ENCODE peak calls at places on chromosomes 13 and 19, in six cellular contexts. L is left ventricle myocardium inferior, W is GM23248, T is stomach, N is A549, Z is hepatocyte. P is an unnamed sample. For H3K4me1, the result is how much of the 10 kb centered on the place peaks cover.

GRCh38 chr13:49220856-49221614 is 897 bp downstream of the MLNR start:
- DNase-seq in L (no peak), W (peak), T (no peak), N (no peak), Z (no peak), P (no peak)

GRCh38 chr19:14059093-14059480 is 2.8 kb downstream of the PALM3 start:
- DNase-seq in L (no peak), W (no peak), T (peak), N (no peak), Z (no peak), P (no peak)

GRCh38 chr13:64723735-64724134 is 2506.4 kb downstream of the PCDH9 start:
- DNase-seq in L (no peak), W (peak), T (no peak), N (peak), Z (peak), P (no peak)

GRCh38 chr19:51887522-51888498 is at the start of gene ZNF577:
- DNase-seq in L (peak), W (peak), T (peak), N (no peak), Z (peak), P (peak)

GRCh38 chr19:11673608-11674041 is 65.1 kb downstream of the ZNF823 start:
- DNase-seq in L (peak), W (peak), T (peak), N (no peak), Z (peak), P (peak)

GRCh38 chr13:40589285-40590109 is 76.9 kb downstream of the FOXO1 start:
- DNase-seq in L (no peak), W (peak), T (no peak), N (no peak), Z (no peak), P (no peak)

GRCh38 chr13:81017525-81018152 is 676.7 kb upstream of the SPRY2 start:
- DNase-seq in L (no peak), W (peak), T (no peak), N (peak), Z (peak), P (no peak)

GRCh38 chr19:56567274-56568120 is at the start of gene ZNF470:
- DNase-seq in L (peak), W (peak), T (peak), N (peak), Z (peak), P (peak)

GRCh38 chr19:48171584-48172170 is 1.2 kb downstream of the ZSWIM9 start:
- DNase-seq in L (no peak), W (no peak), T (no peak), N (no peak), Z (no peak), P (peak)

GRCh38 chr13:80360298-80360827 is 19.4 kb upstream of the SPRY2 start:
- DNase-seq in L (no peak), W (no peak), T (no peak), N (no peak), Z (no peak), P (no peak)

GRCh38 chr13:104281910-104282309 is 1215.7 kb upstream of the SLC10A2 start:
- DNase-seq in L (no peak), W (no peak), T (no peak), N (no peak), Z (no peak), P (no peak)

GRCh38 chr13:75437582-75438318 is 44.2 kb downstream of the TBC1D4 start:
- DNase-seq in L (no peak), W (peak), T (no peak), N (no peak), Z (peak), P (peak)

GRCh38 chr13:25652764-25653163 is 281.0 kb downstream of the ATP8A2 start:
- DNase-seq in L (no peak), W (no peak), T (no peak), N (no peak), Z (no peak), P (no peak)

GRCh38 chr13:24458736-24459135 is 53.8 kb downstream of the PARP4 start:
- DNase-seq in L (no peak), W (no peak), T (no peak), N (no peak), Z (no peak), P (no peak)

DNA sequence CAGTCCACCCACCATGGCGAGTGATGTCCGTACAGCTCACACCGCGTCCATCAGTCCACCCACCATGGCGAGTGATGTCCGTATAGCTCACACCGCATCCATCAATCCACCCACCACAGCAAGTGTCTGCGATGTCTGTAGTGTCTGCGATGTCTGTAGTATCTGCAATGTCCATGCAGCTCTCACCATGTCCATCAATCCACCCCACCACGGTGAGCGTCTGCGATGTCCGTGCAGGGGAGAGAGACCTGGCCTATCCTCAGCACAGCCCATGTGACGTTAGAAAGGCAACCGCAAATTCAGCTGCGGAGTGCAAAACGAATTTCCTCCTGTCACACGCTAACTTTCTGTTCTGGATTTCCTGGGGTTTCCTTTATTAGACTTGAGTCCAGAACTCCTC is 18.5 kb downstream of the RASA3 start:
- DNase-seq in L (no peak), W (no peak), T (no peak), N (no peak), Z (no peak), P (peak)
- H3K4me1 ChIP-seq in L (under half), W (under half), T (under half), N (under half), Z (under half), P (under half)

DNA sequence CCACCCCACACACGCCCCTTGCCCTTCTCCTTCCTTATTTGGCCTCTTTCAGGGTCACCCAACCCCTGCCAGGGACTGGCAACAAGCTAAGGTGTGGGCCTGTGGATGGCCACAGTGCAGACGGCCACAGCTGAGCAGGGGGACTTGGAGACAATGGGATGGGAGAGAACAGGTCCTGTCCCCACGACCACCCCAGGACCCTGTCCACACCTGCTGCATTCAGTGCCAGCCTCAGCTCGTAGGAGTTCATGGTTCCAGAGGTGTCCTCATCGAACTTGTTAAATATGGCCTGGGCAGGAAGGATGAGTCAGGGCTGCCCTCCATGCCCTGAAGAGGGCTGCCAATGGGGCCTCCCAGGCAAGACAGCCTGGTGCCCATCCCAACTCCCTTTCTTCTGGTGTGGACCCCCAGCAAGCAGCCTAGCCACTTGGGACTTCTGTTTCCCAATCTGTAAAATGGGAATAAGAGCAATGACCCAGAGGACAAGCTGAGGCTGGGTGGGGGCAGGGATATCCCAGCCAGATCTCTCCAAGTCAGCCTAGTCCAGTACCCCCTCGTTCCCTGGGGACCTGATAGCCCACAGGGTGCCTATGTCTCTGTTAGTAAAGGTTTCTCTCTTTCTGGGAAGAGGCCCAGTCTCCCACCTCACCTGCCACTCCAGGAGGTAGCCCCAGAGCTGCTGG is 10.6 kb downstream of the CAPN12 start:
- DNase-seq in L (no peak), W (peak), T (no peak), N (peak), Z (peak), P (peak)
- H3K4me3 ChIP-seq in L (no peak), W (no peak), T (no peak), N (no peak), Z (no peak), P (no peak)

GRCh38 chr19:39240421-39240820 is 4.4 kb downstream of the IFNL3 start:
- DNase-seq in L (no peak), W (no peak), T (no peak), N (no peak), Z (no peak), P (no peak)

GRCh38 chr19:39236527-39236926 is 8.3 kb downstream of the IFNL3 start:
- DNase-seq in L (no peak), W (no peak), T (peak), N (no peak), Z (no peak), P (no peak)

GRCh38 chr19:39238209-39238608 is 6.6 kb downstream of the IFNL3 start:
- DNase-seq in L (no peak), W (no peak), T (no peak), N (no peak), Z (no peak), P (no peak)

GRCh38 chr19:39238944-39239343 is 5.9 kb downstream of the IFNL3 start:
- DNase-seq in L (no peak), W (no peak), T (no peak), N (no peak), Z (no peak), P (no peak)

GRCh38 chr19:39237200-39238184 is 7.3 kb downstream of the IFNL3 start:
- DNase-seq in L (no peak), W (no peak), T (peak), N (no peak), Z (peak), P (no peak)
- H3K27ac ChIP-seq in L (no peak), W (no peak), T (peak), N (no peak), Z (no peak), P (no peak)

DNA sequence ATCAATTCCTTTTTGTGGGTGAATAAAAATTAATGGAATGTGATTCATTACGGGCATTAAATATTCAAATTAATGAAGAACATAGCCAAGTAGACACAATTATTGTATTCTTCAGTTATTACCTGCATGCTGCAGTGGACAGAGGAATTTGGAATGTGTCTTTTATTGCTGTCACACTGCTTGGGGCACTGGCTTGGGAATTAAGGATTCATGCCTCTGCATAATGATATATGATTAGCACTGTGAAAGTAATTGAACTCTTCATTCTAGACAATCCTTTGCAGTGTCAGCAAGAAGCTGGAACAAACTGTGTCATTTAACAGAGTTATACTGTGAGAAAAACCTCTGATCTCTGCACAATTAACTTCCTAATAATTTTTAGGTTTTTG is 235.3 kb upstream of the MIR17HG start:
- DNase-seq in L (no peak), W (no peak), T (no peak), N (no peak), Z (no peak), P (no peak)
- H3K4me1 ChIP-seq in L (under half), W (under half), T (under half), N (under half), Z (under half), P (under half)

DNA sequence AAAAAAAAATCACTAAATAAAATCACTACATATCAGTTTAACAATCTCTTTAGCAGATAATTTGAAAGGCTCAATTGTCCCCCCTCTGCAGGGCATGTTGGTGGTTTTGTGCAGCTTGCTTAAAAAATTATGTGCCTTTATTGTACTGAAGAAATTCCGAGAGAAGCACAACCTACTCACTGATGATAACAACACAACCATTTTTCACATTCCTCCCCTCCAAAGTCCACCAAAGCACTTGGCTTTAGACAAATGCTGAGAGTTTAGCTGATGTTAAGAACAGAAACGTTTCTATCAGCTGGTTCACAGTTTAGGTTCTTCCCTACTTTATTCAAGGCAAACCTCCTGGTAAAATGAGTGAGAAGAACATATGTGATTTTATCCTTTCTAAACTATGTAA is 923 bp downstream of the DOCK9 start:
- DNase-seq in L (no peak), W (peak), T (no peak), N (no peak), Z (no peak), P (no peak)
- H3K4me3 ChIP-seq in L (peak), W (peak), T (peak), N (no peak), Z (no peak), P (peak)

DNA sequence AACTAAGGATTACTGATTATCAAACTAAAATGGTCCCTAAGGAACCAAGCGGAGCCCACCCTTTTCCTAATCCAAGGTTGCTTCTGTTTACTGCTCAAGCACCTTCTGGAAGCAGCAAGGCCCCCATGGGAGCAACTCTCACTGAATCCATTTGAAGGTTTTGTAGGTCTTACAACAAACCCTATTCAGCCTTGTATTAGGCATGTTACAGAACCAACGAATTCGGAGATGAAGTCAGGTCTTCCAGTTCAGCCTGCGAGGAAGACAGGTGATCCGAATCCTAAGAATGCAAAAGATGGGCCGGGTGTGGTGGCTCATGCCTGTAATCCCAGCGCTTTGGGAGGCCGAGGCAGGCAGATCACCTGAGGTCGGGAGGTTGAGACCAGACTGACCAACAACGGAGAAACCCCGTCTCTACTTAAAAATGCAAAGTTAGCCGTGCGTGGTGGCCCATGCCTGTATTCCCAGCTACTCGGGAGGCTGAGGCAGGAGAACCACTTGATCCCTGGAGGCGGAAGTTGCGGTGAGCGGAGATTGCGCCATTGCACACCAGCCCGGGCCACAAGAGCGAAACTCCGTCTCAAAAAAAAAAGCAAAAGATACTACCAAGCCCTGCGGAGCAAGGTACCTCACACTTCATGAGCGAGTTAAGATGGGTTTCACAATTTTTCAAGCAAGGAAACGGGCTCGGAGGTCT is 744 bp downstream of the ZAR1L start:
- DNase-seq in L (peak), W (no peak), T (peak), N (no peak), Z (no peak), P (peak)
- H3K27ac ChIP-seq in L (peak), W (peak), T (peak), N (peak), Z (peak), P (peak)

GRCh38 chr13:43584711-43585110 is 202.1 kb downstream of the ENOX1 start:
- DNase-seq in L (no peak), W (no peak), T (no peak), N (no peak), Z (no peak), P (no peak)

GRCh38 chr13:43580280-43580679 is 206.5 kb downstream of the ENOX1 start:
- DNase-seq in L (no peak), W (no peak), T (no peak), N (no peak), Z (no peak), P (no peak)

GRCh38 chr13:43587376-43587775 is 199.4 kb downstream of the ENOX1 start:
- DNase-seq in L (no peak), W (no peak), T (no peak), N (no peak), Z (no peak), P (no peak)

GRCh38 chr13:43579321-43579720 is 207.5 kb downstream of the ENOX1 start:
- DNase-seq in L (no peak), W (no peak), T (no peak), N (no peak), Z (no peak), P (no peak)

DNA sequence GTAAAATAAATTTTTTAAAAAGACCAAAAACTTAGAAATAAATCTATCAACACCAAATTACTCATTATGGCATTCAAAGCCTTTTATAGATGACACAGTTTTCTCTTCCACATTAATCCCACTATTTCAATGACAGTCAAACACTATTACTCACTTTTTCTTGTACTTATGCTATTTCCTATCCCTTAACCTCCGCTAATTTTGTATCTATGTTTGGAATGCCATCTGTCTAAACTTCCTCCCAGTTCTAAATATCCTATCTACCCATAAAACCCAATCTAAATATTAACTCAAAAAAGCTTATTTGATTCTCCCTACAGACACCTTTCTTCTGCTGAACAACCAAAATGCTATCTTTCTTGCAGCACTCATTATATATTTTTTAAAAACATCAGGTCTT is 203.4 kb downstream of the ENOX1 start:
- DNase-seq in L (no peak), W (peak), T (no peak), N (no peak), Z (no peak), P (no peak)
- H3K4me1 ChIP-seq in L (under half), W (under half), T (under half), N (under half), Z (under half), P (under half)

GRCh38 chr13:58619396-58620113 is 988.0 kb downstream of the PCDH17 start:
- DNase-seq in L (no peak), W (no peak), T (no peak), N (no peak), Z (no peak), P (no peak)
- H3K4me3 ChIP-seq in L (no peak), W (no peak), T (no peak), N (no peak), Z (no peak), P (no peak)

GRCh38 chr13:78160793-78161192 is 242.2 kb upstream of the EDNRB start:
- DNase-seq in L (no peak), W (peak), T (no peak), N (no peak), Z (no peak), P (no peak)
- H3K27ac ChIP-seq in L (no peak), W (no peak), T (no peak), N (no peak), Z (no peak), P (no peak)

DNA sequence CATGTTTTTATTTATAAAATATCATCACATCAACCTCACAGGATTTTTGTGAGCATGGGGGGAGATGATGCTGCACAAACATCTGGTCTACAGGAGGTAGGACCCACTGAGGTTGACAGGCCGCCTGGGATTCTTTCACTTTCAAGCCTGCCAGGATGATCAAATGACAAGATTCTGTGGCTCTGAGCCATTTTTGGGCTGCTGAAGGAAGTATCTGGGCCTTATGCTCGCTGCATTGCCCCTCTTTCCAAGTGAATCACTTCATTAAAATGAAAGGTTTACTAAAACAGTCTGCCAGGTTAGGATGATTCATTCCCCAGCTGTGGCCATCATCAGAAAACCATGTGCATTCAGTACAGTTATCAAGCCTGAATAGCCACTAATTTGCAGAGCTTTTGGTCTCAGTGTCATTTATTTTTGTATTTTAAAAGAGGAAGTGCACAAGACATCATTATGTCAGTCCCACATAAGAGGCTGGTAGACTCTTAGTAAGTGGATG is 34.4 kb downstream of the STARD13 start:
- DNase-seq in L (no peak), W (peak), T (no peak), N (no peak), Z (peak), P (no peak)
- H3K4me1 ChIP-seq in L (half or more), W (under half), T (under half), N (under half), Z (under half), P (under half)